ENCODE peak calls at places on chromosomes 13 and 19, in seven cellular contexts. M, W, T, Q, I, K and X are unnamed samples. For H3K4me1, the result is how much of the 10 kb centered on the place peaks cover.

GRCh38 chr13:99018418-99019180 is 40.7 kb upstream of the DOCK9 start:
- DNase-seq in M (no peak), W (no peak), T (no peak), Q (no peak), I (no peak), K (no peak), X (no peak)

GRCh38 chr19:51799311-51799997 is 4.5 kb downstream of the FPR3 start:
- DNase-seq in M (no peak), W (peak), T (peak), Q (peak), I (peak), K (no peak), X (peak)

GRCh38 chr13:24270639-24271131 is 38.7 kb upstream of the C1QTNF9 start:
- DNase-seq in M (no peak), W (peak), T (peak), Q (peak), I (no peak), K (peak), X (peak)

GRCh38 chr19:16244091-16244490 is 46.4 kb downstream of the AP1M1 start:
- DNase-seq in M (no peak), W (no peak), T (no peak), Q (no peak), I (no peak), K (no peak), X (no peak)

GRCh38 chr13:46609052-46609451 is 56.1 kb downstream of the LRCH1 start:
- DNase-seq in M (no peak), W (no peak), T (no peak), Q (no peak), I (no peak), K (no peak), X (no peak)

GRCh38 chr13:110869231-110869804 is 45.6 kb downstream of the ANKRD10 start:
- DNase-seq in M (no peak), W (no peak), T (peak), Q (no peak), I (no peak), K (no peak), X (no peak)

GRCh38 chr13:23159205-23159586 is 21.6 kb upstream of the SGCG start:
- DNase-seq in M (no peak), W (no peak), T (no peak), Q (peak), I (no peak), K (peak), X (peak)

GRCh38 chr13:51814825-51815650 is 11.1 kb upstream of the DHRS12 start:
- DNase-seq in M (peak), W (no peak), T (peak), Q (peak), I (no peak), K (peak), X (peak)

GRCh38 chr19:56837492-56837891 is 3.0 kb downstream of the PEG3 start:
- DNase-seq in M (no peak), W (peak), T (peak), Q (no peak), I (peak), K (no peak), X (peak)

GRCh38 chr19:47239610-47240296 is 8.8 kb upstream of the BBC3 start:
- DNase-seq in M (no peak), W (peak), T (no peak), Q (peak), I (no peak), K (peak), X (peak)

GRCh38 chr13:69947577-69947976 is 160.0 kb upstream of the ATXN8OS start:
- DNase-seq in M (no peak), W (no peak), T (no peak), Q (no peak), I (no peak), K (no peak), X (no peak)

GRCh38 chr13:50030315-50030714 is 15.1 kb downstream of the KCNRG start:
- DNase-seq in M (no peak), W (no peak), T (no peak), Q (no peak), I (no peak), K (no peak), X (no peak)

GRCh38 chr13:87810391-87810801 is 139.2 kb downstream of the SLITRK5 start:
- DNase-seq in M (peak), W (peak), T (no peak), Q (no peak), I (no peak), K (peak), X (no peak)

GRCh38 chr19:1646931-1647663 is 5.3 kb downstream of the TCF3 start:
- DNase-seq in M (peak), W (no peak), T (no peak), Q (no peak), I (no peak), K (no peak), X (no peak)

DNA sequence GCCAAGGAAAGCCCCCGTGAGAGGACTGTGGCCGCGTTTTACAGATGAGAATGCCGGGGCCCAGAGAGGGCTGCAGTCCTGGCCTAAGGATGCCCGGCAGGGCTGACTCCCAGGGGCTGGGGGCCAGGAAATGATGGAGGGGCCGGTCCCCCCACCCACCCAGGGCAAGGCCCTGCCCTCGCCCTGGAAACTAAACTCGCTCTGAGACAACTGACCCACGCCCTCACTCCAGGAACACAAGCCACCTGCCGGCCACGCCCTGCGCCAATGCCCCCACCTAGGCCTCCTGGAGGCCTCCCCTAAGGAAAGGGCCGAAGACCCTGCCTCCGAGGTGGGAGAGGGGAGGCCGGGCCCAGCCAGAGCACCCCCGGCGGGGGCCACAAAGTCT is 7.2 kb downstream of the ZBTB7A start:
- DNase-seq in M (no peak), W (no peak), T (no peak), Q (no peak), I (no peak), K (no peak), X (no peak)
- H3K4me1 ChIP-seq in M (under half), W (half or more), T (half or more), Q (under half), I (under half), K (under half), X (half or more)

GRCh38 chr19:55173717-55174409 is 6.2 kb downstream of the SYT5 start:
- DNase-seq in M (peak), W (peak), T (peak), Q (no peak), I (no peak), K (peak), X (peak)
- TF ChIP-seq CTCF in M (peak), W (no peak), T (no peak), Q (no peak), I (no peak), K (no peak), X (no peak)

GRCh38 chr13:109780880-109781383 is 5.5 kb downstream of the IRS2 start:
- DNase-seq in M (no peak), W (no peak), T (no peak), Q (no peak), I (no peak), K (no peak), X (no peak)

GRCh38 chr13:109779876-109780516 is 6.4 kb downstream of the IRS2 start:
- DNase-seq in M (no peak), W (no peak), T (no peak), Q (no peak), I (no peak), K (no peak), X (no peak)

GRCh38 chr13:109781384-109782065 is 4.9 kb downstream of the IRS2 start:
- DNase-seq in M (no peak), W (no peak), T (peak), Q (no peak), I (no peak), K (no peak), X (no peak)

GRCh38 chr13:109778102-109778542 is 8.3 kb downstream of the IRS2 start:
- DNase-seq in M (no peak), W (no peak), T (no peak), Q (peak), I (no peak), K (no peak), X (no peak)

DNA sequence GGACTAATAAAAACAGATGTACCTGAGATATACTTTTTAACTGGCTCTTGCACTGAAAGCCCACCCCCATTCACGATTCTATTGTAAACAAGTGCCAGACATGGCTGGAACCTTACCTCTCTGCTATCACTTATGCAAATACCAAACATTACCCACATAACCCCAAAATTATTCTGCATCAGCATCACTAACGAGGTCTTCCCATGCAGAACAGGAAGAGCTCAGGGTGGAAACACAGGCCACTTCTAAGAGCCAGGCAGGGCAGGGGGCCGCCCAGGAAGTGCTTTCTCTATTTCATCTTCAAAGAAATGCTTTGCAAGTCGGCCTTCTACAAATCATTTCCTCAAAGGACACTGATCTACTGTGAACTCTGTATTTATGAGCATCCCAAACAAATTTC is 7.3 kb downstream of the IRS2 start:
- DNase-seq in M (peak), W (no peak), T (no peak), Q (no peak), I (no peak), K (no peak), X (no peak)
- H3K4me1 ChIP-seq in M (under half), W (under half), T (under half), Q (under half), I (under half), K (under half), X (half or more)

DNA sequence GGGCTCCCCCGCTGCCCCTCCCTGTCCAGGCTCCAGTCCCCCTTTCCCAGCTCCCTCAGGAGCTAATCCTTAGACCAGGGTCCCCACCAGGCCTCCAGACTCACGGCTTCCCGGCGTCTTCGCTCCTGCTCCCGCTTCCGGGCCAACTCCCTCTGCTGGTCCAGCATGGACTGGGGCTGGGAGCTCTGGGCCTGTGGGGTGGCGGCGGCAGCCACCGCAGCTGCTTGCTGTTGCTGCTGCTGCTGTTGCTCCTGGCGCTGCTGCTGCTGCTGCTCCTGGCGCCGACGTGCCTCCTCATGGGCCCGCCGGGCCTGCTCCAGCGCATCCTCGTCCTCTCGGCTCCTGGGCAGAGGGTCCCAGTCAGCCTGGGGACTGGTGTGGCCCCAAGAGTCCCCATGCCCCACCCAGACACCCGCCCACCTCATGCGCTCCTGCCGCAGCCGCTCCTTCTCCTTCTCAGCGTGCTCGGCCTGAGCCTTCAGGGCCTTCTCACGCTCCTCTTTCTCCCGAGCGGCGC is 6.4 kb upstream of the EPHX3 start:
- DNase-seq in M (no peak), W (no peak), T (no peak), Q (no peak), I (no peak), K (no peak), X (no peak)
- TF ChIP-seq CTCF in M (no peak), W (no peak), T (no peak), Q (no peak), I (no peak), K (no peak), X (peak)

GRCh38 chr13:33940898-33941297 is 122.9 kb downstream of the RFC3 start:
- DNase-seq in M (no peak), W (no peak), T (no peak), Q (peak), I (no peak), K (no peak), X (no peak)
- H3K4me1 ChIP-seq in M (under half), W (under half), T (under half), Q (under half), I (under half), K (under half), X (under half)

GRCh38 chr13:113729329-113730019 is 29.6 kb upstream of the TMEM255B start:
- DNase-seq in M (no peak), W (peak), T (peak), Q (no peak), I (no peak), K (no peak), X (peak)
- TF ChIP-seq CTCF in M (no peak), W (no peak), T (no peak), Q (no peak), I (no peak), K (no peak), X (no peak)

GRCh38 chr19:53877361-53877766 is 4.6 kb upstream of the PRKCG start:
- DNase-seq in M (no peak), W (no peak), T (no peak), Q (no peak), I (no peak), K (no peak), X (no peak)
- H3K4me1 ChIP-seq in M (under half), W (under half), T (under half), Q (under half), I (under half), K (under half), X (under half)

GRCh38 chr19:30244533-30244932 is 127.7 kb upstream of the ZNF536 start:
- DNase-seq in M (no peak), W (no peak), T (no peak), Q (no peak), I (no peak), K (no peak), X (no peak)

GRCh38 chr19:30237146-30237545 is 135.0 kb upstream of the ZNF536 start:
- DNase-seq in M (no peak), W (no peak), T (no peak), Q (no peak), I (no peak), K (no peak), X (no peak)

GRCh38 chr19:30236587-30236986 is 135.6 kb upstream of the ZNF536 start:
- DNase-seq in M (no peak), W (no peak), T (no peak), Q (no peak), I (no peak), K (no peak), X (no peak)

GRCh38 chr19:30245401-30246039 is 126.7 kb upstream of the ZNF536 start:
- DNase-seq in M (no peak), W (no peak), T (no peak), Q (no peak), I (no peak), K (no peak), X (no peak)

DNA sequence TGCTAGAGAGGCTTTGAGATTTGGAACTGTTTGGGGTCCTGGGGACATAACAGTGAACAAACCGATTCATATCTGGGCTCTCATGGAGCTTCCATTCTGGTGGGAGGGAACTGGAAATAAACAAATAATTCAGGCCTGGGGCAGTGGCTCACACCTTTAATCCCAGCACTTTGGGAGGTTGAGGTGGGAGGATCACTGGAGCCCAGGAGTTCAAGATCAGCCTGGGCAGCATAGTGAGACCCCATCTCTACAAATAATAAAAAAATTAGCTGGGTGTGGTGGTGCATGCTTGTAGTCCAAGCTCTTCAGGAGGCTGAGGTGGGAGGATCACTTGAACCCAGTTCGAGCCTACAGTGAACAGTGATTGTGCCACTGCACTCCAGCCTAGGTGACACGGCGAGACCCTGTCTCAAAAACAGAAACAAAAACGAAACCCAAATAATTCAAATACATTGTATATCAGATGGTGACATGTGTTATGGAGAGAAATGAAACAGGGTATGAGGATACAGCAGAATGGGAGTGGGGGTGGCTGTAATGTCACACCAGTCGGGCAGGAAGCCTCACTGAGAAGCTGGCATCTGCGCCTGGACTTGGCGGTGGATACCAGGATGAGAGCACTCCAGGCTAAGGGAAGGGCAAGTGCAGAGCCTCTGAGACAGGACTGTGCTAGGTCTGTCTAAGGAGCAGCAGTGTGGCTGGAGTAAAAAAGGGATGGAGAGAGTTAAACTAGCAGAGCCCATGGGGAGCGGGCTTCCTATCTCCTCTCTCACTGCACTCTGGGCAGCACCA is 131.1 kb upstream of the ZNF536 start:
- DNase-seq in M (no peak), W (no peak), T (no peak), Q (no peak), I (no peak), K (no peak), X (no peak)
- TF ChIP-seq CTCF in M (no peak), W (no peak), T (no peak), Q (no peak), I (no peak), K (no peak), X (no peak)

GRCh38 chr13:74024314-74024713 is 109.9 kb downstream of the KLF12 start:
- DNase-seq in M (no peak), W (no peak), T (no peak), Q (no peak), I (no peak), K (no peak), X (no peak)
- H3K4me1 ChIP-seq in M (under half), W (under half), T (under half), Q (under half), I (under half), K (under half), X (under half)